ENCODE peak calls at places on chromosomes 3 and 15, in eight cellular contexts. A is stromal cell of bone marrow; E is NCI-H524 treated with DMSO at 0.1 percent for 48 hours; V is IMR-90; I is Caki2; L is activated naive CD4-positive, alpha-beta T cell treated with anti-CD3 and anti-CD28 coated beads, Interleukin-2, amount 10 ng/mL, durations not matched to agents 7 days and 5 days; Z is omental fat pad; W is RPMI7951. Q is an unnamed sample.

GRCh38 chr3:165259518-165260193 is 63.5 kb upstream of the SLITRK3 start:
- DNase-seq in A (no peak), E (no peak), V (no peak), I (peak), L (no peak), Z (no peak), W (no peak), Q (no peak)

GRCh38 chr15:29795610-29796009 is 26.7 kb downstream of the TJP1 start:
- DNase-seq in A (no peak), E (no peak), V (no peak), I (no peak), L (no peak), Z (no peak), W (no peak), Q (no peak)

GRCh38 chr15:63348392-63348791 is 33.3 kb downstream of the CA12 start:
- DNase-seq in A (peak), E (no peak), V (peak), I (peak), L (no peak), Z (no peak), W (peak), Q (peak)

GRCh38 chr3:47117803-47118364 is 46.0 kb downstream of the SETD2 start:
- DNase-seq in A (no peak), E (peak), V (no peak), I (no peak), L (no peak), Z (no peak), W (no peak), Q (no peak)

GRCh38 chr3:186277268-186277909 is 84.6 kb downstream of the DGKG start:
- DNase-seq in A (peak), E (no peak), V (peak), I (peak), L (no peak), Z (no peak), W (peak), Q (no peak)

GRCh38 chr3:105823149-105823866 is 45.5 kb downstream of the CBLB start:
- DNase-seq in A (peak), E (no peak), V (peak), I (peak), L (no peak), Z (no peak), W (peak), Q (no peak)

GRCh38 chr15:38961886-38962285 is 397.3 kb upstream of the RASGRP1 start:
- DNase-seq in A (no peak), E (no peak), V (peak), I (no peak), L (no peak), Z (no peak), W (peak), Q (no peak)

GRCh38 chr3:136651585-136651984 is 100.6 kb downstream of the STAG1 start:
- DNase-seq in A (no peak), E (no peak), V (no peak), I (no peak), L (no peak), Z (no peak), W (no peak), Q (no peak)

GRCh38 chr15:64112077-64112772 is 16.4 kb downstream of the SNX1 start:
- DNase-seq in A (no peak), E (no peak), V (no peak), I (no peak), L (no peak), Z (no peak), W (no peak), Q (no peak)

GRCh38 chr15:95132774-95133173 is 901.4 kb downstream of the MCTP2 start:
- DNase-seq in A (peak), E (no peak), V (peak), I (peak), L (no peak), Z (no peak), W (peak), Q (no peak)

GRCh38 chr3:141625506-141625905 is 112.6 kb upstream of the RNF7 start:
- DNase-seq in A (peak), E (no peak), V (peak), I (no peak), L (no peak), Z (no peak), W (peak), Q (no peak)

GRCh38 chr3:48305396-48305795 is 28.1 kb downstream of the SPINK8 start:
- DNase-seq in A (no peak), E (no peak), V (no peak), I (no peak), L (no peak), Z (no peak), W (peak), Q (no peak)

GRCh38 chr3:48856469-48856868 is 8.8 kb upstream of the PRKAR2A start:
- DNase-seq in A (no peak), E (no peak), V (no peak), I (no peak), L (no peak), Z (no peak), W (no peak), Q (peak)

GRCh38 chr3:185270262-185270955 is 16.6 kb upstream of the EHHADH start:
- DNase-seq in A (peak), E (peak), V (peak), I (no peak), L (no peak), Z (no peak), W (peak), Q (no peak)

GRCh38 chr3:190710723-190711122 is 151.8 kb downstream of the GMNC start:
- DNase-seq in A (no peak), E (no peak), V (no peak), I (no peak), L (no peak), Z (no peak), W (no peak), Q (no peak)

GRCh38 chr3:25380222-25380739 is 47.8 kb upstream of the RARB start:
- DNase-seq in A (peak), E (no peak), V (no peak), I (no peak), L (no peak), Z (no peak), W (no peak), Q (no peak)

GRCh38 chr3:104437131-104437750 is 929.5 kb upstream of the ALCAM start:
- DNase-seq in A (peak), E (no peak), V (peak), I (peak), L (no peak), Z (no peak), W (no peak), Q (no peak)

GRCh38 chr3:31947671-31948091 is 33.4 kb downstream of the OSBPL10 start:
- DNase-seq in A (no peak), E (no peak), V (no peak), I (no peak), L (no peak), Z (no peak), W (peak), Q (no peak)

GRCh38 chr15:61314443-61314842 is 85.3 kb upstream of the RORA start:
- DNase-seq in A (no peak), E (no peak), V (no peak), I (no peak), L (no peak), Z (no peak), W (no peak), Q (no peak)

GRCh38 chr3:33318709-33319380 is 41.6 kb downstream of the FBXL2 start:
- DNase-seq in A (no peak), E (no peak), V (peak), I (no peak), L (no peak), Z (no peak), W (peak), Q (no peak)